ENCODE peak calls at places on chromosomes 1 and 21, in nine cellular contexts. E is Calu3, S is mesothelial cell of epicardium, N is WTC11, U is heart left ventricle, Z is heart right ventricle, P is fibroblast of villous mesenchyme, V is lower lobe of right lung, O is cardiac muscle cell. G is an unnamed sample.

GRCh38 chr1:5765997-5766913 is 226.0 kb downstream of the NPHP4 start:
- DNase-seq in N (no peak), Z (no peak), V (no peak), S (no peak), E (no peak), P (no peak), O (no peak), U (no peak), G (no peak)

GRCh38 chr21:44618504-44618903 is 6.6 kb downstream of the KRTAP10-8 start:
- DNase-seq in N (peak; percentile 40), P (no peak), O (no peak), V (peak; percentile 53), U (no peak), S (no peak), E (no peak), Z (peak; percentile 39), G (no peak)

GRCh38 chr1:173002891-173003582 is 47.7 kb downstream of the TNFSF18 start:
- DNase-seq in S (no peak), V (no peak), Z (no peak), U (no peak), N (no peak), P (peak; percentile 82), E (no peak), O (no peak), G (no peak)

GRCh38 chr1:12587981-12588620 is 29.9 kb downstream of the DHRS3 start:
- DNase-seq in O (no peak), S (no peak), N (no peak), P (peak; percentile 73), V (no peak), E (peak; percentile 31), Z (no peak), U (no peak), G (no peak)

GRCh38 chr1:229058111-229058551 is 212.8 kb upstream of the RAB4A start:
- DNase-seq in O (no peak), V (peak; percentile 61), U (no peak), E (no peak), S (no peak), P (no peak), N (no peak), Z (no peak), G (no peak)

GRCh38 chr21:37257526-37257966 is 9.6 kb downstream of the VPS26C start:
- DNase-seq in U (peak; percentile 32), E (peak; percentile 21), O (no peak), S (no peak), N (no peak), Z (peak; percentile 21), P (peak; percentile 56), V (peak; percentile 56), G (no peak)

GRCh38 chr1:200302192-200302892 is 107.5 kb downstream of the ZNF281 start:
- DNase-seq in U (peak; percentile 19), O (peak; percentile 30), Z (peak; percentile 11), S (peak; percentile 43), V (peak; percentile 53), N (peak; percentile 29), P (peak; percentile 51), E (peak; percentile 56), G (no peak)

GRCh38 chr1:7149080-7149838 is 364.0 kb downstream of the CAMTA1 start:
- DNase-seq in O (peak; percentile 84), E (peak; percentile 31), Z (peak; percentile 73), U (peak; percentile 75), V (peak; percentile 79), N (peak; percentile 51), P (no peak), S (peak; percentile 47), G (no peak)

GRCh38 chr1:116681343-116681899 is 13.9 kb upstream of the IGSF3 start:
- DNase-seq in V (no peak), E (no peak), Z (no peak), P (no peak), N (no peak), U (no peak), S (no peak), O (no peak), G (no peak)
- TF ChIP-seq CTCF in V (no peak), E (no peak), Z (no peak), P (no peak), N (no peak), U (no peak), S (no peak), O (no peak), G (no peak)

GRCh38 chr1:35454616-35455015 is 102.6 kb downstream of the KIAA0319L start:
- DNase-seq in U (no peak), E (no peak), V (no peak), Z (no peak), P (peak; percentile 93), N (no peak), O (no peak), S (no peak), G (no peak)
- TF ChIP-seq CTCF in U (no peak), E (no peak), V (no peak), Z (no peak), P (peak; percentile 36), N (no peak), O (peak; percentile 40), S (no peak), G (peak; percentile 51)

DNA sequence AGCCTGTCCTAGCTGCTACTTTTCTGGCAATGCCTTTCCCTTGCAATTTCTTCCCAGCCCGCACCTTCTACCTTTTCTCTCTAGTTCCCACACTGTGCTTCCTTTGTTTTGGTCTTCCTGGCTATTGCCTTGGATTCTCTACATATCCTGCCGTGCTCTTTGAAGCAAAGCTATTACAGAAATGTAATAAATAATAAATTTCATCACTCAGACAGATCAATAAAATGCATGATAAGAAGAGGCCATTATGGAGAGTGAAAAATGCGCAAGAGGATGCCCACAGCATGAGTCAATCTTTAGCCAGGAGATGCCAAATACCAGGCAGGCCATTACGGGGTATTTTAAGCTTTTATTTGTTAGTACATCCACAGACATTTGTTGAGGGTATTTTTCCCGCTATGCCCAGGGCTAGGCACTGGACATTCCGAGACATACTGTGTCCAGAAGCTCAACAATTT is 163.6 kb downstream of the ST6GALNAC3 start:
- DNase-seq in P (no peak), S (no peak), V (no peak), E (peak; percentile 50), N (no peak), O (no peak), Z (no peak), U (no peak), G (no peak)
- TF ChIP-seq CTCF in P (no peak), S (no peak), V (no peak), E (no peak), N (no peak), O (no peak), Z (no peak), U (no peak), G (no peak)

GRCh38 chr1:32072622-32073386 is at the start of gene TMEM39B:
- DNase-seq in S (peak; percentile 93), N (peak; percentile 99), V (peak; percentile 98), U (peak; percentile 96), O (peak; percentile 97), Z (peak; percentile 95), P (peak; percentile 96), E (peak; percentile 90), G (peak; percentile 98)
- TF ChIP-seq CTCF in S (peak; percentile 24), N (no peak), V (peak; percentile 9), U (no peak), O (peak; percentile 7), Z (peak; percentile 32), P (peak; percentile 25), E (no peak), G (no peak)

GRCh38 chr1:59564192-59564891 is 250.4 kb upstream of the HOOK1 start:
- DNase-seq in V (no peak), P (peak; percentile 65), N (no peak), Z (no peak), U (no peak), O (no peak), S (no peak), E (no peak), G (no peak)

GRCh38 chr1:59569198-59569597 is 245.6 kb upstream of the HOOK1 start:
- DNase-seq in S (no peak), U (no peak), Z (no peak), E (no peak), N (no peak), O (no peak), V (no peak), P (peak; percentile 49), G (no peak)

GRCh38 chr1:59570524-59570923 is 244.2 kb upstream of the HOOK1 start:
- DNase-seq in U (no peak), S (no peak), V (no peak), O (no peak), P (peak; percentile 84), N (no peak), Z (no peak), E (no peak), G (no peak)

GRCh38 chr1:59565611-59566410 is 248.9 kb upstream of the HOOK1 start:
- DNase-seq in P (peak; percentile 99), V (no peak), N (no peak), E (no peak), S (no peak), Z (peak; percentile 19), O (no peak), U (no peak), G (no peak)

GRCh38 chr1:59568158-59568935 is 246.4 kb upstream of the HOOK1 start:
- DNase-seq in E (no peak), S (no peak), Z (no peak), O (no peak), U (no peak), V (no peak), P (peak; percentile 52), N (no peak), G (no peak)
- TF ChIP-seq CTCF in E (no peak), S (no peak), Z (peak; percentile 36), O (peak; percentile 6), U (peak; percentile 18), V (no peak), P (peak; percentile 36), N (no peak), G (peak; percentile 65)

GRCh38 chr1:100671604-100672003 is 47.9 kb upstream of the VCAM1 start:
- DNase-seq in E (no peak), Z (no peak), O (no peak), S (no peak), N (no peak), P (peak; percentile 51), U (no peak), V (no peak), G (no peak)
- TF ChIP-seq CTCF in E (no peak), Z (no peak), O (peak; percentile 22), S (no peak), N (no peak), P (peak; percentile 18), U (no peak), V (no peak), G (peak; percentile 26)